ENCODE peak calls at places on chromosomes 16 and 17, in six cellular contexts. V is lower lobe of right lung; N is CD4-positive, alpha-beta memory T cell; Y is Panc1; H is body of pancreas; P is PC-3. X is an unnamed sample.

GRCh38 chr17:18877104-18877503 is 19.2 kb downstream of the PRPSAP2 start:
- DNase-seq in V (no peak), N (no peak), Y (no peak), H (no peak), P (peak; percentile 79), X (no peak)

GRCh38 chr16:20175358-20175757 is 101.7 kb upstream of the GPR139 start:
- DNase-seq in V (no peak), N (no peak), Y (no peak), H (no peak), P (no peak), X (no peak)

GRCh38 chr16:30656974-30657865 is 1.0 kb upstream of the FBRS start:
- DNase-seq in V (no peak), N (no peak), Y (no peak), H (no peak), P (peak; percentile 46), X (peak; percentile 23)

GRCh38 chr17:7557147-7557764 is 1.3 kb upstream of the TNFSF13 start:
- DNase-seq in V (peak; percentile 51), N (no peak), Y (no peak), H (no peak), P (no peak), X (no peak)

GRCh38 chr17:74332763-74333220 is 6.8 kb downstream of the KIF19 start:
- DNase-seq in V (no peak), N (no peak), Y (no peak), H (no peak), P (no peak), X (no peak)

GRCh38 chr17:40307001-40307690 is 1.8 kb upstream of the RARA start:
- DNase-seq in V (no peak), N (peak; percentile 64), Y (no peak), H (no peak), P (no peak), X (peak; percentile 52)

GRCh38 chr17:55601874-55602364 is 90.7 kb upstream of the SMIM36 start:
- DNase-seq in V (no peak), N (peak; percentile 35), Y (peak; percentile 33), H (no peak), P (peak; percentile 77), X (peak; percentile 42)

GRCh38 chr16:49459953-49460735 is 86.5 kb downstream of the C16orf78 start:
- DNase-seq in V (no peak), N (no peak), Y (no peak), H (no peak), P (no peak), X (no peak)

GRCh38 chr16:2956566-2956956 is 7.5 kb upstream of the KREMEN2 start:
- DNase-seq in V (no peak), N (peak; percentile 24), Y (no peak), H (no peak), P (no peak), X (no peak)

GRCh38 chr16:30963925-30964511 is 6.5 kb downstream of the SETD1A start:
- DNase-seq in V (no peak), N (peak; percentile 13), Y (no peak), H (no peak), P (no peak), X (no peak)

GRCh38 chr16:49701867-49702494 is 153.9 kb downstream of the ZNF423 start:
- DNase-seq in V (no peak), N (no peak), Y (no peak), H (peak; percentile 21), P (no peak), X (peak; percentile 93)

GRCh38 chr17:21677911-21678310 is 14.4 kb upstream of the KCNJ18 start:
- DNase-seq in V (no peak), N (peak; percentile 29), Y (no peak), H (no peak), P (no peak), X (no peak)

GRCh38 chr17:21678451-21679081 is 13.8 kb upstream of the KCNJ18 start:
- DNase-seq in V (no peak), N (no peak), Y (no peak), H (peak; percentile 52), P (no peak), X (no peak)

GRCh38 chr17:21674242-21674731 is 18.0 kb upstream of the KCNJ18 start:
- DNase-seq in V (no peak), N (peak; percentile 23), Y (no peak), H (no peak), P (no peak), X (no peak)

GRCh38 chr17:21677126-21677910 is 15.0 kb upstream of the KCNJ18 start:
- DNase-seq in V (no peak), N (no peak), Y (no peak), H (no peak), P (no peak), X (no peak)

GRCh38 chr17:21676281-21677111 is 15.8 kb upstream of the KCNJ18 start:
- DNase-seq in V (no peak), N (peak; percentile 17), Y (no peak), H (no peak), P (no peak), X (no peak)
- H3K4me3 ChIP-seq in V (no peak overlapping the region), N (no peak overlapping the region), Y (no peak overlapping the region), H (no peak overlapping the region), P (no peak overlapping the region), X (no peak overlapping the region)

GRCh38 chr17:27541326-27542023 is 85.2 kb downstream of the KSR1 start:
- DNase-seq in V (no peak), N (no peak), Y (no peak), H (no peak), P (no peak), X (no peak)

GRCh38 chr17:27538156-27538955 is 82.1 kb downstream of the KSR1 start:
- DNase-seq in V (no peak), N (no peak), Y (no peak), H (no peak), P (no peak), X (no peak)

GRCh38 chr17:27540300-27541105 is 84.3 kb downstream of the KSR1 start:
- DNase-seq in V (peak; percentile 94), N (no peak), Y (no peak), H (peak; percentile 98), P (peak; percentile 23), X (no peak)

GRCh38 chr17:27539152-27539551 is 82.9 kb downstream of the KSR1 start:
- DNase-seq in V (no peak), N (no peak), Y (no peak), H (peak; percentile 68), P (no peak), X (no peak)

DNA sequence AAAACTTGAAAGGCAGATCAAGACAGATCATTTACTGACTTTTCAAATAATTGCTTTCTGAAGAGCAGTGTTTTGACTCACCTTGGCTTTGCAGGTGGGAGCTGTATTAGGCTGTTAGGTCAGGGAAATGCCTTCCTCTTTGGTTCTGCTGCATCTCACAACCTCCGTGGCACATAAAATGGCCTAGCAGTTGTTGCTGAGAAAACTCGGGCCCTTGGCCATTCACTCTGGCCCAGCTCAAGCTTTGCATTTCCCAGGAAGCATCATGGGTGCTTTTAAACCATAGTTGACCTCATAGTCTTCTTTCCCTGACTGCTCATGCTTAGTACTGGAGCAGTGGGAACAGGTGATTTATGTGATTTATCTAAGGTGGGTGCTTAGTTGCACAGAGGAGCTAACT is 83.5 kb downstream of the KSR1 start:
- DNase-seq in V (no peak), N (no peak), Y (no peak), H (no peak), P (no peak), X (no peak)
- H3K4me1 ChIP-seq in V (peaks cover 66% of the 10 kb centered on the region), N (peaks cover 29% of the 10 kb centered on the region), Y (peaks cover 7% of the 10 kb centered on the region), H (peaks cover 100% of the 10 kb centered on the region), P (no peaks in the 10 kb centered on the region), X (no peaks in the 10 kb centered on the region)

GRCh38 chr17:71011389-71011788 is 842.1 kb downstream of the KCNJ2 start:
- DNase-seq in V (no peak), N (no peak), Y (no peak), H (no peak), P (no peak), X (no peak)
- H3K9me3 ChIP-seq in V (no peaks in the 10 kb centered on the region), N (no peaks in the 10 kb centered on the region), Y (no peaks in the 10 kb centered on the region), H (no peaks in the 10 kb centered on the region), P (no peaks in the 10 kb centered on the region), X (no peaks in the 10 kb centered on the region)

DNA sequence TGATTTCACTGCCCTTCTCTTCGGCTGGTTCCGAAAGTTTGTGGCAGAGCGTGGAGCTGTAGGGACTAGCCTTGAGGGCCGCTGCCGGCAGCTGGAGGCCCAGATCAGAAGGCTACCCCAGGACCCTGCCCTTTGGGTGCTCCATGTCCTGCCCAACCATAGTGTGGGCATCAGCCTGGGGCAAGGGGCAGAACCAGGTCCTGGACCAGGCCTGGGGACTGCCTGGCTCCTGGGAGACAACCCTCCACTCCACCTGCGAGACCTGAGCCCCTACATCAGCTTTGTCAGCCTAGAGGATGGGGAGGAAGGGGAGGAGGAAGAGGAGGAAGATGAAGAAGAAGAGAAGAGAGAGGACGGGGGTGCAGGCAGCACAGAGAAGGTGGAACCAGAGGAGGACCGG is 856 bp upstream of the CXCL16 start:
- DNase-seq in V (no peak), N (no peak), Y (no peak), H (no peak), P (no peak), X (no peak)
- H3K4me3 ChIP-seq in V (no peak overlapping the region), N (no peak overlapping the region), Y (no peak overlapping the region), H (no peak overlapping the region), P (no peak overlapping the region), X (no peak overlapping the region)

DNA sequence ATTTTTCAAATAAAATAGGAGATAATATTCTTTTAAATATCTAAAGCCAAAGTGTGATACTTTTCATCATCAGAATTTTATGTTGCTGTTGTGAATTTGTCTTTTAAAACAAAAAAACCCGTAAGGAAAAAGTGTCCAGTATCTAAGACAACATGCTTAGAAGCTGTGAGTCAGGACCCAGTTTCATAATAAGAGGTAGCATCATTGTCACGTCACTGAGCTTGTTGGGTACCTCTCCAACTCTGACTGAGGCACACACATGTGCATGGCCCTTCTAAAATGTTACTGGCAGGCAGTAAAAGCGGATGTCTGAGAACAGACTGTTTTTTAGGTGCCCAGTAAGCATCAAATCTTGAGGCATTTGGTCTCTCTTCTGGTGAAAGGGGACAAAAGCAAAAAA is 2.5 kb downstream of the CIAPIN1 start:
- DNase-seq in V (no peak), N (no peak), Y (no peak), H (no peak), P (no peak), X (no peak)
- H3K4me1 ChIP-seq in V (peaks cover 31% of the 10 kb centered on the region), N (peaks cover 23% of the 10 kb centered on the region), Y (no peaks in the 10 kb centered on the region), H (peaks cover 24% of the 10 kb centered on the region), P (peaks cover 12% of the 10 kb centered on the region), X (peaks cover 13% of the 10 kb centered on the region)

DNA sequence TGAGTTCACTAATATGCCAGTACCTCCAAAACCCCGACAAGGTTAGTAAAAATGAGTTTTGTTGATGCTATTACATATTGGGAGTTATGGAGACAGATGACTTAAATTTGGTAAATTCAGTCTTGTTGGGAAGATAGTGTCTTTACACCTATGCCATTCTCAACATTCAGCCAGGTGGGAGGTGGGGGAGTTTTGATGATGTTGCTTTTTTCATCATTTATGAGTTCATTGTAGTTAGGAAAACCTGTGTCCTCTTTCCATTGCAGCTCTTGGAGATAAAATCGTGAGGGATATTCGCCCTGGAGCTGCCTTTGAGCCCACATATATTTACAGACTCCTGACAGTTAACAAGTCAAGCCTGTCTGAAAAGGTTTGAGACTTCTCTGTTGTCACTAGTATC is 59.9 kb upstream of the CRISPLD2 start:
- DNase-seq in V (no peak), N (peak; percentile 26), Y (no peak), H (no peak), P (no peak), X (no peak)
- H3K9me3 ChIP-seq in V (no peaks in the 10 kb centered on the region), N (no peaks in the 10 kb centered on the region), Y (no peaks in the 10 kb centered on the region), H (no peaks in the 10 kb centered on the region), P (no peaks in the 10 kb centered on the region), X (no peaks in the 10 kb centered on the region)

GRCh38 chr17:57580055-57580739 is 164.9 kb downstream of the CCDC182 start:
- DNase-seq in V (no peak), N (no peak), Y (no peak), H (no peak), P (no peak), X (no peak)
- H3K4me3 ChIP-seq in V (no peak overlapping the region), N (no peak overlapping the region), Y (no peak overlapping the region), H (no peak overlapping the region), P (no peak overlapping the region), X (no peak overlapping the region)